ENCODE peak calls at places on chromosomes 4 and X, in seven cellular contexts. R, D, N, I, C, A and F are unnamed samples.

GRCh38 chr4:114334808-114335739 is 263.5 kb upstream of the UGT8 start:
- DNase-seq in R (no peak), D (no peak), N (no peak), I (no peak), A (no peak), C (peak; percentile 8), F (no peak)

GRCh38 chr4:56979674-56980073 is 978 bp downstream of the POLR2B start:
- DNase-seq in D (peak; percentile 53), N (no peak), R (no peak), C (peak; percentile 76), I (no peak), A (peak; percentile 47), F (no peak)

GRCh38 chrX:10415704-10416001 is 204.7 kb downstream of the MID1 start:
- DNase-seq in D (no peak), C (no peak), R (no peak), A (no peak), I (no peak), N (no peak), F (no peak)

GRCh38 chr4:109298279-109299010 is 4.0 kb downstream of the COL25A1 start:
- DNase-seq in I (no peak), R (no peak), C (no peak), D (no peak), N (no peak), A (peak; percentile 13), F (no peak)

GRCh38 chr4:42673084-42673429 is 16.2 kb upstream of the ATP8A1 start:
- DNase-seq in I (no peak), R (no peak), N (no peak), C (peak; percentile 24), A (peak; percentile 42), D (peak; percentile 66), F (no peak)

GRCh38 chr4:87543835-87544461 is 14.8 kb upstream of the SPARCL1 start:
- DNase-seq in C (peak; percentile 47), I (peak; percentile 25), A (no peak), N (no peak), R (peak; percentile 68), D (no peak), F (peak; percentile 35)

GRCh38 chr4:139606600-139607301 is 50.7 kb upstream of the SETD7 start:
- DNase-seq in I (peak; percentile 58), N (no peak), C (peak; percentile 70), R (peak; percentile 19), D (no peak), A (no peak), F (no peak)

GRCh38 chrX:119688856-119689455 is 4.0 kb downstream of the SEPTIN6 start:
- DNase-seq in R (no peak), C (no peak), A (no peak), N (no peak), I (no peak), D (no peak), F (no peak)

GRCh38 chr4:96472103-96472867 is 632.4 kb downstream of the PDHA2 start:
- DNase-seq in R (no peak), D (no peak), A (no peak), I (no peak), N (no peak), C (no peak), F (no peak)

GRCh38 chr4:135434936-135435335 is 1233.3 kb upstream of the PABPC4L start:
- DNase-seq in R (no peak), I (no peak), C (peak; percentile 59), A (no peak), D (no peak), N (no peak), F (no peak)

GRCh38 chrX:134794692-134795091 is 136.4 kb upstream of the PLAC1 start:
- DNase-seq in N (no peak), R (no peak), I (no peak), C (no peak), A (no peak), D (no peak), F (no peak)

GRCh38 chrX:151762802-151763201 is 28.3 kb downstream of the CNGA2 start:
- DNase-seq in I (no peak), C (no peak), A (no peak), N (no peak), R (no peak), D (no peak), F (no peak)

GRCh38 chr4:154292589-154292988 is 199.0 kb downstream of the DCHS2 start:
- DNase-seq in R (no peak), N (no peak), A (peak; percentile 8), C (no peak), I (no peak), D (no peak), F (no peak)

GRCh38 chrX:43605351-43605750 is 50.7 kb upstream of the MAOA start:
- DNase-seq in R (no peak), A (no peak), C (no peak), D (no peak), I (no peak), N (no peak), F (no peak)

GRCh38 chrX:74431807-74432206 is 10.5 kb downstream of the SLC16A2 start:
- DNase-seq in R (no peak), A (no peak), D (no peak), C (no peak), I (no peak), N (no peak), F (no peak)

GRCh38 chr4:154084864-154085263 is 296.0 kb upstream of the SFRP2 start:
- DNase-seq in A (no peak), I (no peak), D (no peak), R (no peak), N (no peak), C (peak; percentile 25), F (no peak)

GRCh38 chrX:149010026-149010898 is 494.8 kb downstream of the IDS start:
- DNase-seq in C (no peak), D (no peak), I (no peak), A (no peak), R (no peak), N (no peak), F (no peak)

GRCh38 chr4:129342820-129343219 is 246.9 kb downstream of the C4orf33 start:
- DNase-seq in A (no peak), D (no peak), R (no peak), N (no peak), C (peak; percentile 91), I (no peak), F (no peak)

GRCh38 chrX:23515028-23515427 is 152.3 kb upstream of the PRDX4 start:
- DNase-seq in R (no peak), C (no peak), A (no peak), I (no peak), D (no peak), N (no peak), F (no peak)

DNA sequence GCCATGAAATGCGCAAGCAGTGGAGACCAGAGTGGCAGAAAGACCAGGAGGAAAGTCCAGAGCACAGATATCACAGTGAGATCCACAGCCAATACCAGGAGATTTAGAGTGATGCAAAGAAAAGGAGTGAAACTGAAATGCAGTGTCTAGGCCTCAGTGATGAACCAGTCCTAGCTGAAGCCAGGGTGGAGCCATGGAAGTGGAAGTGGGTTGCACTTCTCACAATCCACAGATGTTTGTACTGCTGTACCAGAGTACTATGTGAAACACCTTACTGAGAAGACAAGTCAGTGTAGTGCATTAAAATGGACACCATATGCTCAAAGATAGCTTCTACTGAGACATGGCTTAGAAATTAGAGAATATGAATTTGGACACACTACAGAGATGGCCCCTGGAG is 403.3 kb downstream of the HNRNPD start:
- DNase-seq in A (no peak), C (no peak), D (no peak), N (no peak), I (no peak), R (no peak), F (no peak)
- H3K4me1 ChIP-seq in A (peaks cover 74% of the 10 kb centered on the region), C (no peaks in the 10 kb centered on the region), D (no peaks in the 10 kb centered on the region), N (no peaks in the 10 kb centered on the region), I (no peaks in the 10 kb centered on the region), R (no peaks in the 10 kb centered on the region), F (no peaks in the 10 kb centered on the region)

GRCh38 chr4:3112979-3113469 is 38.5 kb downstream of the HTT start:
- DNase-seq in D (no peak), C (no peak), A (no peak), R (no peak), I (no peak), N (no peak), F (no peak)
- H3K4me1 ChIP-seq in D (no peaks in the 10 kb centered on the region), C (peaks cover 9% of the 10 kb centered on the region), A (no peaks in the 10 kb centered on the region), R (no peaks in the 10 kb centered on the region), I (no peaks in the 10 kb centered on the region), N (peaks cover 30% of the 10 kb centered on the region), F (no peaks in the 10 kb centered on the region)

DNA sequence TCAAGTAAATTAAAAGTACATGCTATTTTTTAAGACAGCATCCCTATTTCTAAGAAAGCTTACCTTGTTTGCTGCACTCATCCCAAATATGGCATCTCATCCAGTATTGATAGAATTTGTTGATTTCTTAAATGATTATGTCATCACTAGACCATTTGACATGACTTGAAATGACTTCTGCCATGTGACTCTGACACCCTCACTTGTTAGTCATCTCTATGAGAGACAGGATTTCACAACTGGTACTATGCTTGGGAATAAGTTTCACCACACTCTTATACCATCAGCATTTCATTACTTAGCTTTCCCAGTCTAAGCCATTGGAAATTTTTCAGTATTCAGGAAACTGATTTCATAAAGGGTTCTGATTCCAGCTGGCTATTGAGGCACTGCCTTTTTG is 55.3 kb downstream of the TMPRSS11F start:
- DNase-seq in I (no peak), N (no peak), R (no peak), D (no peak), A (no peak), C (peak; percentile 37), F (no peak)
- H3K4me1 ChIP-seq in I (no peaks in the 10 kb centered on the region), N (no peaks in the 10 kb centered on the region), R (no peaks in the 10 kb centered on the region), D (no peaks in the 10 kb centered on the region), A (no peaks in the 10 kb centered on the region), C (no peaks in the 10 kb centered on the region), F (no peaks in the 10 kb centered on the region)

GRCh38 chrX:1516596-1517104 is 20.3 kb downstream of the P2RY8 start:
- DNase-seq in C (no peak), N (no peak), D (no peak), A (no peak), R (no peak), I (no peak), F (peak; percentile 45)
- H3K4me1 ChIP-seq in C (no peaks in the 10 kb centered on the region), N (no peaks in the 10 kb centered on the region), D (no peaks in the 10 kb centered on the region), A (peaks cover 47% of the 10 kb centered on the region), R (no peaks in the 10 kb centered on the region), I (no peaks in the 10 kb centered on the region), F (no peaks in the 10 kb centered on the region)

GRCh38 chr4:146349306-146349705 is 135.0 kb downstream of the REELD1 start:
- DNase-seq in N (no peak), R (no peak), D (no peak), C (no peak), A (no peak), I (no peak), F (no peak)

GRCh38 chr4:146343776-146344175 is 129.4 kb downstream of the REELD1 start:
- DNase-seq in N (no peak), C (no peak), I (no peak), R (no peak), D (no peak), A (no peak), F (no peak)

GRCh38 chr4:146343199-146343598 is 128.9 kb downstream of the REELD1 start:
- DNase-seq in R (no peak), C (no peak), I (no peak), N (no peak), D (no peak), A (no peak), F (no peak)

GRCh38 chr4:146347822-146348221 is 133.5 kb downstream of the REELD1 start:
- DNase-seq in N (no peak), R (no peak), I (no peak), C (no peak), D (no peak), A (no peak), F (no peak)

DNA sequence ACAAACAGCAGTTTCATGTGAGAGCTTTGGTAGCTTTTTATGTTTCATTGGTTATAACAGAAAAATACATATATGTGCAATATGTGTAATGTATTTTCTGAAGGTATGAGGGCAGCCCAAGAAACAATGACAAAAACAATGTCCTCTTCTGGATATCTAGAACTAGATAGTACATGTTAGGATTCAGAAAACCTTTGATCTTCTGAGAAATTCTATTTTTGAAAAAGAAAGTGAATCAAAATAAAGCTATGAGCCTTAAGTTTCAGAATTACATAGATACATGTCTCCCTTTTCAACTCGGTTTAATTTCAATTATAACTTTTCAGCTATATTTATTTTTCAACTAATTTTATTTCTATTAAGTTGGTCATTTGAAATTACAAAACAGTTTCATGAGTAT is 131.9 kb downstream of the REELD1 start:
- DNase-seq in I (no peak), D (no peak), A (no peak), R (no peak), C (no peak), N (no peak), F (no peak)
- H3K4me1 ChIP-seq in I (no peaks in the 10 kb centered on the region), D (no peaks in the 10 kb centered on the region), A (peaks cover 5% of the 10 kb centered on the region), R (no peaks in the 10 kb centered on the region), C (no peaks in the 10 kb centered on the region), N (no peaks in the 10 kb centered on the region), F (no peaks in the 10 kb centered on the region)